ENCODE peak calls at places on chromosomes 7 and 10, in nine cellular contexts. X is uterus, V is H54, A is transverse colon, D is A549, L is endothelial cell of umbilical vein, R is testis, Y is esophagus squamous epithelium, J is ovary. B is an unnamed sample.

GRCh38 chr10:124350806-124351205 is 67.9 kb downstream of the OAT start:
- DNase-seq in R (no peak), Y (no peak), L (no peak), D (no peak), J (no peak), X (no peak), V (no peak), A (no peak), B (no peak)

GRCh38 chr10:46092523-46093195 is 46.6 kb upstream of the MSMB start:
- DNase-seq in L (no peak), V (no peak), Y (no peak), J (no peak), R (no peak), A (no peak), X (no peak), D (no peak), B (no peak)

GRCh38 chr10:60197206-60197605 is 192.5 kb downstream of the ANK3 start:
- DNase-seq in Y (no peak), X (no peak), L (no peak), D (no peak), J (no peak), A (no peak), R (no peak), V (no peak), B (no peak)

GRCh38 chr7:155733582-155734444 is 78.5 kb downstream of the SHH start:
- DNase-seq in D (no peak), R (no peak), V (no peak), Y (no peak), J (no peak), A (no peak), L (no peak), X (no peak), B (no peak)

GRCh38 chr10:126247454-126247975 is 140.8 kb downstream of the ADAM12 start:
- DNase-seq in J (peak; percentile 77), L (peak; percentile 67), A (peak; percentile 13), D (peak; percentile 95), V (peak; percentile 65), X (peak; percentile 92), Y (no peak), R (no peak), B (no peak)

GRCh38 chr7:155282671-155283070 is 15.0 kb upstream of the INSIG1 start:
- DNase-seq in A (peak; percentile 31), L (no peak), X (no peak), D (no peak), Y (no peak), R (no peak), J (no peak), V (no peak), B (no peak)

GRCh38 chr7:99919814-99920618 is 686 bp upstream of the TRIM4 start:
- DNase-seq in X (no peak), V (no peak), Y (no peak), L (no peak), A (no peak), J (no peak), R (no peak), D (no peak), B (peak; percentile 43)

GRCh38 chr10:77547651-77548050 is 90.0 kb downstream of the KCNMA1 start:
- DNase-seq in A (no peak), V (no peak), L (no peak), X (no peak), R (no peak), Y (no peak), J (no peak), D (no peak), B (no peak)

GRCh38 chr10:47449102-47449978 is 34.6 kb downstream of the ANXA8 start:
- DNase-seq in D (no peak), Y (no peak), J (no peak), R (no peak), L (no peak), A (no peak), X (no peak), V (no peak), B (no peak)

GRCh38 chr10:12348870-12349627 is at the start of gene CAMK1D:
- DNase-seq in R (peak; percentile 75), Y (peak; percentile 55), L (peak; percentile 40), A (peak; percentile 91), J (peak; percentile 73), V (peak; percentile 64), D (peak; percentile 60), X (peak; percentile 77), B (peak; percentile 88)

GRCh38 chr10:3622845-3623621 is 162.0 kb downstream of the KLF6 start:
- DNase-seq in V (no peak), Y (no peak), L (no peak), A (no peak), J (no peak), X (no peak), R (no peak), D (no peak), B (no peak)

GRCh38 chr7:42096681-42097637 is 140.1 kb downstream of the GLI3 start:
- DNase-seq in D (no peak), V (no peak), X (peak; percentile 60), L (no peak), Y (no peak), A (no peak), R (peak; percentile 26), J (peak; percentile 69), B (no peak)

GRCh38 chr7:84178013-84178412 is 16.6 kb downstream of the SEMA3A start:
- DNase-seq in L (peak; percentile 17), V (no peak), A (no peak), D (no peak), J (no peak), R (no peak), X (no peak), Y (no peak), B (no peak)

GRCh38 chr10:37777056-37777455 is 80.4 kb downstream of the ZNF248 start:
- DNase-seq in R (no peak), D (no peak), J (no peak), V (no peak), L (no peak), A (no peak), Y (no peak), X (no peak), B (no peak)

GRCh38 chr10:971150-971542 is 17.1 kb upstream of the GTPBP4 start:
- DNase-seq in R (no peak), A (no peak), Y (no peak), D (no peak), J (no peak), V (no peak), L (no peak), X (no peak), B (no peak)

GRCh38 chr10:80465839-80466590 is 11.9 kb downstream of the TSPAN14 start:
- DNase-seq in L (no peak), J (no peak), R (no peak), X (no peak), D (no peak), V (no peak), Y (no peak), A (no peak), B (peak; percentile 29)

GRCh38 chr10:118753331-118753730 is 1.4 kb downstream of the CACUL1 start:
- DNase-seq in D (no peak), A (no peak), X (no peak), Y (no peak), R (no peak), V (no peak), L (peak; percentile 22), J (no peak), B (no peak)

GRCh38 chr10:118754556-118755423 is at the start of gene CACUL1:
- DNase-seq in A (peak; percentile 100), X (peak; percentile 100), J (peak; percentile 100), D (peak; percentile 88), L (peak; percentile 100), R (peak; percentile 100), V (peak; percentile 88), Y (peak; percentile 98), B (peak; percentile 100)

GRCh38 chr10:118751272-118751671 is 3.5 kb downstream of the CACUL1 start:
- DNase-seq in D (no peak), X (no peak), L (no peak), R (no peak), Y (no peak), J (no peak), V (no peak), A (no peak), B (no peak)

GRCh38 chr10:118752401-118752800 is 2.4 kb downstream of the CACUL1 start:
- DNase-seq in V (no peak), R (no peak), J (no peak), L (no peak), A (no peak), Y (no peak), X (no peak), D (no peak), B (no peak)

GRCh38 chr10:118754132-118754555 is 626 bp downstream of the CACUL1 start:
- DNase-seq in Y (no peak), D (peak; percentile 35), X (peak; percentile 38), L (peak; percentile 63), J (no peak), V (peak; percentile 20), R (peak; percentile 65), A (peak; percentile 34), B (peak; percentile 69)
- TF ChIP-seq POLR2A in Y (no peak), D (no peak), X (no peak), L (no peak), J (no peak), V (no peak), R (no peak), A (no peak), B (no peak)

GRCh38 chr7:1024331-1024761 is 20.0 kb upstream of the GPR146 start:
- DNase-seq in A (peak; percentile 64), X (no peak), R (no peak), L (no peak), D (no peak), J (no peak), Y (no peak), V (no peak), B (no peak)
- TF ChIP-seq POLR2A in A (no peak), X (no peak), R (no peak), L (no peak), D (no peak), J (no peak), Y (no peak), V (no peak), B (no peak)

GRCh38 chr7:2353650-2354172 is 916 bp upstream of the EIF3B start:
- DNase-seq in R (peak; percentile 92), A (peak; percentile 91), Y (peak; percentile 44), J (peak; percentile 89), X (peak; percentile 87), V (peak; percentile 99), L (peak; percentile 91), D (peak; percentile 95), B (peak; percentile 98)
- TF ChIP-seq POLR2A in R (peak; percentile 13), A (peak; percentile 38), Y (no peak), J (no peak), X (no peak), V (peak; percentile 98), L (peak; percentile 94), D (peak; percentile 98), B (peak; percentile 66)

DNA sequence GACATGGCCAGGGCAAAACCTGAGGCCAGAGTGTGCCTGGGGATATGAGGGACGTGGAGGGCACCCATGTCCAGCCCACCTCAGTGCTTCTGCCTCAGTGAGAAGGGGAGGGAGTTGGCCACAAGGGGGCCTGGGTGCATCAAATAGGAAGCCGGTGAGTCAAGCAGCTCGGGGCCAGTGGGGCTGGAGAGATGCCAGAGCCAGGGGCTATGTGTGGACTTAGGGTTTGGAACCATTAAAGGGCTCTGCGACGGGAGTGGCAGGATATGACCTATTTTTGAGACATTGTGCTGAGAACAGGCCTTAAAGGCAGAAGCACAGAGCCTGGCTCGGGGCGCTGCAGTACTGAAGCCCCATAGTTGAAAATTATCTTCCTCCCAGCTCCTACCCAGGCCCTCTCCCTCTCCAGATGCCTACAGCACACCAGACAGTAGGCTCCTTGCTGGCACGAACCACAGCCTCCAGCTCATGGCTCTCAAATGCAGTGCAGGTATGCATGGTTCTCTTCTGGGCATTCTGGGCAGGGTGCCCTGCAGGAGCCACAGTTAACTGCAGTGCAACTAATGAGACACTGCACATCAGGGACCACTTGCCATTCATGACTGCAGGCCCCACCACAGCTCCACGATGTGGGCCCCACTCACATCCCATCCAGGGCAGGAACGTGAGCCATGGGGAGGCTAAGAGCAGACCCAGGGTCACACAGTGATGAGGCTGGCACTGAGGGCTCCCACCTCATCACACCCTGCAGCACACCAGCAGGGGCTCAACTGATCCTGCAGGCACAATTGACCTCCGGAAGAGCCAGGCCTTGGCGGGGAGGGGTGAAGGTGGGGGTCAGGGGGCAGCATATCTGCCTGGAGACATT is 7.2 kb upstream of the PGAM2 start:
- DNase-seq in R (peak; percentile 81), L (peak; percentile 87), X (peak; percentile 86), Y (no peak), D (peak; percentile 78), A (peak; percentile 71), V (peak; percentile 97), J (peak; percentile 78), B (peak; percentile 64)
- TF ChIP-seq POLR2A in R (no peak), L (peak; percentile 54), X (no peak), Y (no peak), D (no peak), A (no peak), V (no peak), J (no peak), B (no peak)

B was measured in erythroblast.